ENCODE peak calls at places on chromosome X, in ten cellular contexts. One of them, this sample, is unnamed.

GRCh38 chrX:68697465-68698125 is 50.1 kb downstream of the STARD8 start:
- DNase-seq in cardiac muscle cell: no peak
- DNase-seq in lung: no peak
- DNase-seq in HepG2: no peak
- DNase-seq in IMR-90: no peak
- DNase-seq in ovary: no peak
- DNase-seq in hepatocyte: no peak
- DNase-seq in fibroblast of pulmonary artery: no peak
- DNase-seq in mammary epithelial cell: no peak
- DNase-seq in tibial nerve: no peak
- DNase-seq in this sample: no peak

GRCh38 chrX:12580548-12580947 is 210.7 kb upstream of the PRPS2 start:
- DNase-seq in cardiac muscle cell: no peak
- DNase-seq in lung: no peak
- DNase-seq in HepG2: peak
- DNase-seq in IMR-90: peak
- DNase-seq in ovary: no peak
- DNase-seq in hepatocyte: no peak
- DNase-seq in fibroblast of pulmonary artery: no peak
- DNase-seq in mammary epithelial cell: peak
- DNase-seq in tibial nerve: no peak
- DNase-seq in this sample: no peak

GRCh38 chrX:133726211-133726630 is 259.2 kb downstream of the GPC3 start:
- DNase-seq in cardiac muscle cell: no peak
- DNase-seq in lung: no peak
- DNase-seq in HepG2: peak
- DNase-seq in IMR-90: peak
- DNase-seq in ovary: no peak
- DNase-seq in hepatocyte: peak
- DNase-seq in fibroblast of pulmonary artery: peak
- DNase-seq in mammary epithelial cell: peak
- DNase-seq in tibial nerve: no peak
- DNase-seq in this sample: no peak

GRCh38 chrX:133215747-133216146 is 2.4 kb downstream of the TFDP3 start:
- DNase-seq in cardiac muscle cell: peak
- DNase-seq in lung: no peak
- DNase-seq in HepG2: peak
- DNase-seq in IMR-90: peak
- DNase-seq in ovary: no peak
- DNase-seq in hepatocyte: peak
- DNase-seq in fibroblast of pulmonary artery: no peak
- DNase-seq in mammary epithelial cell: peak
- DNase-seq in tibial nerve: no peak
- DNase-seq in this sample: no peak

GRCh38 chrX:22105231-22105630 is 73.1 kb downstream of the PHEX start:
- DNase-seq in cardiac muscle cell: no peak
- DNase-seq in lung: no peak
- DNase-seq in HepG2: no peak
- DNase-seq in IMR-90: peak
- DNase-seq in ovary: no peak
- DNase-seq in hepatocyte: no peak
- DNase-seq in fibroblast of pulmonary artery: peak
- DNase-seq in mammary epithelial cell: no peak
- DNase-seq in tibial nerve: no peak
- DNase-seq in this sample: no peak

GRCh38 chrX:13647709-13648212 is 5.2 kb upstream of the TCEANC start:
- DNase-seq in cardiac muscle cell: peak
- DNase-seq in lung: peak
- DNase-seq in HepG2: peak
- DNase-seq in IMR-90: peak
- DNase-seq in ovary: peak
- DNase-seq in hepatocyte: peak
- DNase-seq in fibroblast of pulmonary artery: peak
- DNase-seq in mammary epithelial cell: no peak
- DNase-seq in tibial nerve: peak
- DNase-seq in this sample: peak

GRCh38 chrX:69388526-69388925 is 115.6 kb upstream of the NALF2 start:
- DNase-seq in cardiac muscle cell: no peak
- DNase-seq in lung: no peak
- DNase-seq in HepG2: no peak
- DNase-seq in IMR-90: no peak
- DNase-seq in ovary: no peak
- DNase-seq in hepatocyte: no peak
- DNase-seq in fibroblast of pulmonary artery: no peak
- DNase-seq in mammary epithelial cell: no peak
- DNase-seq in tibial nerve: peak
- DNase-seq in this sample: no peak

GRCh38 chrX:121958886-121959285 is 911.5 kb downstream of the GLUD2 start:
- DNase-seq in cardiac muscle cell: no peak
- DNase-seq in lung: no peak
- DNase-seq in HepG2: no peak
- DNase-seq in IMR-90: no peak
- DNase-seq in ovary: no peak
- DNase-seq in hepatocyte: no peak
- DNase-seq in fibroblast of pulmonary artery: peak
- DNase-seq in mammary epithelial cell: peak
- DNase-seq in tibial nerve: no peak
- DNase-seq in this sample: no peak

GRCh38 chrX:149274516-149275105 is 230.5 kb downstream of the IDS start:
- DNase-seq in cardiac muscle cell: no peak
- DNase-seq in lung: no peak
- DNase-seq in HepG2: no peak
- DNase-seq in IMR-90: no peak
- DNase-seq in ovary: no peak
- DNase-seq in hepatocyte: no peak
- DNase-seq in fibroblast of pulmonary artery: no peak
- DNase-seq in mammary epithelial cell: peak
- DNase-seq in tibial nerve: no peak
- DNase-seq in this sample: no peak

GRCh38 chrX:34338046-34338445 is 205.9 kb upstream of the FAM47A start:
- DNase-seq in cardiac muscle cell: no peak
- DNase-seq in lung: no peak
- DNase-seq in HepG2: no peak
- DNase-seq in IMR-90: no peak
- DNase-seq in ovary: no peak
- DNase-seq in hepatocyte: no peak
- DNase-seq in fibroblast of pulmonary artery: no peak
- DNase-seq in mammary epithelial cell: no peak
- DNase-seq in tibial nerve: no peak
- DNase-seq in this sample: no peak

GRCh38 chrX:34343001-34343400 is 210.9 kb upstream of the FAM47A start:
- DNase-seq in cardiac muscle cell: no peak
- DNase-seq in lung: no peak
- DNase-seq in HepG2: no peak
- DNase-seq in IMR-90: no peak
- DNase-seq in ovary: no peak
- DNase-seq in hepatocyte: no peak
- DNase-seq in fibroblast of pulmonary artery: no peak
- DNase-seq in mammary epithelial cell: no peak
- DNase-seq in tibial nerve: no peak
- DNase-seq in this sample: no peak

GRCh38 chrX:34341814-34342213 is 209.7 kb upstream of the FAM47A start:
- DNase-seq in cardiac muscle cell: no peak
- DNase-seq in lung: no peak
- DNase-seq in HepG2: no peak
- DNase-seq in IMR-90: no peak
- DNase-seq in ovary: no peak
- DNase-seq in hepatocyte: no peak
- DNase-seq in fibroblast of pulmonary artery: no peak
- DNase-seq in mammary epithelial cell: no peak
- DNase-seq in tibial nerve: no peak
- DNase-seq in this sample: no peak

GRCh38 chrX:34341258-34341657 is 209.1 kb upstream of the FAM47A start:
- DNase-seq in cardiac muscle cell: peak
- DNase-seq in lung: no peak
- DNase-seq in HepG2: no peak
- DNase-seq in IMR-90: no peak
- DNase-seq in ovary: no peak
- DNase-seq in hepatocyte: peak
- DNase-seq in fibroblast of pulmonary artery: peak
- DNase-seq in mammary epithelial cell: no peak
- DNase-seq in tibial nerve: no peak
- DNase-seq in this sample: no peak
- TF ChIP-seq CTCF in cardiac muscle cell: no peak
- TF ChIP-seq CTCF in lung: no peak
- TF ChIP-seq CTCF in HepG2: no peak
- TF ChIP-seq CTCF in IMR-90: no peak
- TF ChIP-seq CTCF in ovary: no peak
- TF ChIP-seq CTCF in hepatocyte: peak
- TF ChIP-seq CTCF in fibroblast of pulmonary artery: no peak
- TF ChIP-seq CTCF in mammary epithelial cell: peak
- TF ChIP-seq CTCF in tibial nerve: no peak
- TF ChIP-seq CTCF in this sample: no peak

GRCh38 chrX:131565909-131566308 is 22.0 kb downstream of the OR13H1 start:
- DNase-seq in cardiac muscle cell: no peak
- DNase-seq in lung: no peak
- DNase-seq in HepG2: no peak
- DNase-seq in IMR-90: no peak
- DNase-seq in ovary: no peak
- DNase-seq in hepatocyte: no peak
- DNase-seq in fibroblast of pulmonary artery: no peak
- DNase-seq in mammary epithelial cell: no peak
- DNase-seq in tibial nerve: no peak
- DNase-seq in this sample: no peak
- TF ChIP-seq CTCF in cardiac muscle cell: no peak
- TF ChIP-seq CTCF in lung: no peak
- TF ChIP-seq CTCF in HepG2: no peak
- TF ChIP-seq CTCF in IMR-90: no peak
- TF ChIP-seq CTCF in ovary: no peak
- TF ChIP-seq CTCF in hepatocyte: no peak
- TF ChIP-seq CTCF in fibroblast of pulmonary artery: no peak
- TF ChIP-seq CTCF in mammary epithelial cell: no peak
- TF ChIP-seq CTCF in tibial nerve: no peak
- TF ChIP-seq CTCF in this sample: no peak

DNA sequence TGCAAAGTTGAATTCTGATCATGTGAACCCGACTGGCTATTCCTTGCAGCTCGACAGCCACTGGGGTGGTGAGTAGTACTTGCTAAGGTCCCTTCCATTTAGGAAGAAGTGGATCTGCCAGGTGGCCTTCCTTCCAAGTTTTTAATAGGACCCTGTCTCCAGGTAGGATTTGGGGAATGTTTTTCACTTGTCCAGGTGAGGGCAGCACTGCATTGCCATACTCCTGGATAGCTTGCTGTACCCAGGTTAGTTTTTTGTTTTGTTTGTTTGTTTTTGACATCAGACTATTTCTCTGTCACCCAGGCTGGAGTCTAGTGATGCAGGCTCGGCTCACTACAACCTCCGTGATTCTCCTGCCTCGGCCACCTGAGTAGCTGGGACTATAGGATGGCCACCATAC is 29.8 kb downstream of the SAGE1 start:
- DNase-seq in cardiac muscle cell: no peak
- DNase-seq in lung: no peak
- DNase-seq in HepG2: no peak
- DNase-seq in IMR-90: no peak
- DNase-seq in ovary: no peak
- DNase-seq in hepatocyte: no peak
- DNase-seq in fibroblast of pulmonary artery: no peak
- DNase-seq in mammary epithelial cell: no peak
- DNase-seq in tibial nerve: no peak
- DNase-seq in this sample: no peak
- TF ChIP-seq CTCF in cardiac muscle cell: no peak
- TF ChIP-seq CTCF in lung: no peak
- TF ChIP-seq CTCF in HepG2: peak
- TF ChIP-seq CTCF in IMR-90: no peak
- TF ChIP-seq CTCF in ovary: no peak
- TF ChIP-seq CTCF in hepatocyte: peak
- TF ChIP-seq CTCF in fibroblast of pulmonary artery: peak
- TF ChIP-seq CTCF in mammary epithelial cell: peak
- TF ChIP-seq CTCF in tibial nerve: no peak
- TF ChIP-seq CTCF in this sample: no peak

GRCh38 chrX:9668537-9668936 is 97.1 kb downstream of the GPR143 start:
- DNase-seq in cardiac muscle cell: no peak
- DNase-seq in lung: no peak
- DNase-seq in HepG2: no peak
- DNase-seq in IMR-90: peak
- DNase-seq in ovary: no peak
- DNase-seq in hepatocyte: no peak
- DNase-seq in fibroblast of pulmonary artery: peak
- DNase-seq in mammary epithelial cell: no peak
- DNase-seq in tibial nerve: no peak
- DNase-seq in this sample: no peak

GRCh38 chrX:9676311-9676710 is 89.3 kb downstream of the GPR143 start:
- DNase-seq in cardiac muscle cell: no peak
- DNase-seq in lung: no peak
- DNase-seq in HepG2: no peak
- DNase-seq in IMR-90: no peak
- DNase-seq in ovary: no peak
- DNase-seq in hepatocyte: no peak
- DNase-seq in fibroblast of pulmonary artery: peak
- DNase-seq in mammary epithelial cell: no peak
- DNase-seq in tibial nerve: no peak
- DNase-seq in this sample: no peak

GRCh38 chrX:9676738-9677097 is 88.9 kb downstream of the GPR143 start:
- DNase-seq in cardiac muscle cell: no peak
- DNase-seq in lung: no peak
- DNase-seq in HepG2: no peak
- DNase-seq in IMR-90: no peak
- DNase-seq in ovary: no peak
- DNase-seq in hepatocyte: no peak
- DNase-seq in fibroblast of pulmonary artery: no peak
- DNase-seq in mammary epithelial cell: no peak
- DNase-seq in tibial nerve: no peak
- DNase-seq in this sample: no peak

GRCh38 chrX:9670136-9670905 is 95.3 kb downstream of the GPR143 start:
- DNase-seq in cardiac muscle cell: no peak
- DNase-seq in lung: no peak
- DNase-seq in HepG2: no peak
- DNase-seq in IMR-90: peak
- DNase-seq in ovary: no peak
- DNase-seq in hepatocyte: no peak
- DNase-seq in fibroblast of pulmonary artery: peak
- DNase-seq in mammary epithelial cell: no peak
- DNase-seq in tibial nerve: no peak
- DNase-seq in this sample: no peak

DNA sequence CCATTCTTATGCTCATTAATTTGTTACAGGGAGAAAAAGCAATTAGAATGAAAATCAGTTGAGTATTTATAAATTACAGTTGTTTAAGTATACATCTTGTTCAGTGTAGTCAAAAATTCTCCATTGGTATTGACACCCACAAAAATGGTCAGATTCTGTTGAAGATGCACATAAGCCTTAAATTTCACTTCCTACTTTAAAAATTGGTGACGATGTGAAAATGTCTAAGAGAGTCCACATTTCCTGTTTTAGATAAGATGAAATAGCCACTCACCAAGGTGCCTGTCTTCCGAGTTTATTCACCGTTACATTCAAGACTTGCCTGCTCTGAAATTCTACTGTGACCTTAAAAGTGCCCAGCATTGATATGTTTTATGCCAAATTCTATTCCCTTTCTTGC is 93.6 kb downstream of the GPR143 start:
- DNase-seq in cardiac muscle cell: no peak
- DNase-seq in lung: no peak
- DNase-seq in HepG2: no peak
- DNase-seq in IMR-90: no peak
- DNase-seq in ovary: no peak
- DNase-seq in hepatocyte: no peak
- DNase-seq in fibroblast of pulmonary artery: no peak
- DNase-seq in mammary epithelial cell: no peak
- DNase-seq in tibial nerve: no peak
- DNase-seq in this sample: no peak
- TF ChIP-seq CTCF in cardiac muscle cell: no peak
- TF ChIP-seq CTCF in lung: no peak
- TF ChIP-seq CTCF in HepG2: no peak
- TF ChIP-seq CTCF in IMR-90: no peak
- TF ChIP-seq CTCF in ovary: no peak
- TF ChIP-seq CTCF in hepatocyte: no peak
- TF ChIP-seq CTCF in fibroblast of pulmonary artery: no peak
- TF ChIP-seq CTCF in mammary epithelial cell: no peak
- TF ChIP-seq CTCF in tibial nerve: no peak
- TF ChIP-seq CTCF in this sample: no peak